ENCODE peak calls at places on chromosomes 5 and 9, in nine cellular contexts. One of them, this sample, is unnamed.

GRCh38 chr5:72599519-72600400 is 92.5 kb upstream of the ZNF366 start:
- DNase-seq in NCI-H774: no peak
- DNase-seq in NCI-H1930: no peak
- DNase-seq in GM04504: no peak
- DNase-seq in fibroblast of the conjunctiva: no peak
- DNase-seq in GM12865: no peak
- DNase-seq in RWPE2: no peak
- DNase-seq in cardiac fibroblast: peak
- DNase-seq in AG09309: no peak
- DNase-seq in this sample: peak

GRCh38 chr5:6291961-6292360 is 86.4 kb downstream of the MED10 start:
- DNase-seq in NCI-H774: no peak
- DNase-seq in NCI-H1930: peak
- DNase-seq in GM04504: peak
- DNase-seq in fibroblast of the conjunctiva: no peak
- DNase-seq in GM12865: peak
- DNase-seq in RWPE2: no peak
- DNase-seq in cardiac fibroblast: peak
- DNase-seq in AG09309: no peak
- DNase-seq in this sample: no peak

GRCh38 chr9:97740848-97741821 is 44.0 kb upstream of the XPA start:
- DNase-seq in NCI-H774: peak
- DNase-seq in NCI-H1930: peak
- DNase-seq in GM04504: no peak
- DNase-seq in fibroblast of the conjunctiva: no peak
- DNase-seq in GM12865: peak
- DNase-seq in RWPE2: peak
- DNase-seq in cardiac fibroblast: peak
- DNase-seq in AG09309: no peak
- DNase-seq in this sample: peak

GRCh38 chr9:136187197-136187596 is 17.7 kb downstream of the LHX3 start:
- DNase-seq in NCI-H774: no peak
- DNase-seq in NCI-H1930: no peak
- DNase-seq in GM04504: no peak
- DNase-seq in fibroblast of the conjunctiva: no peak
- DNase-seq in GM12865: no peak
- DNase-seq in RWPE2: no peak
- DNase-seq in cardiac fibroblast: no peak
- DNase-seq in AG09309: no peak
- DNase-seq in this sample: no peak

GRCh38 chr9:86700601-86701000 is 246.7 kb downstream of the GAS1 start:
- DNase-seq in NCI-H774: no peak
- DNase-seq in NCI-H1930: no peak
- DNase-seq in GM04504: no peak
- DNase-seq in fibroblast of the conjunctiva: peak
- DNase-seq in GM12865: no peak
- DNase-seq in RWPE2: no peak
- DNase-seq in cardiac fibroblast: no peak
- DNase-seq in AG09309: no peak
- DNase-seq in this sample: peak

GRCh38 chr9:93305497-93306020 is 121.6 kb downstream of the WNK2 start:
- DNase-seq in NCI-H774: no peak
- DNase-seq in NCI-H1930: no peak
- DNase-seq in GM04504: no peak
- DNase-seq in fibroblast of the conjunctiva: no peak
- DNase-seq in GM12865: no peak
- DNase-seq in RWPE2: no peak
- DNase-seq in cardiac fibroblast: no peak
- DNase-seq in AG09309: no peak
- DNase-seq in this sample: no peak

GRCh38 chr9:77707696-77708095 is 59.6 kb upstream of the GNA14 start:
- DNase-seq in NCI-H774: no peak
- DNase-seq in NCI-H1930: no peak
- DNase-seq in GM04504: peak
- DNase-seq in fibroblast of the conjunctiva: peak
- DNase-seq in GM12865: no peak
- DNase-seq in RWPE2: peak
- DNase-seq in cardiac fibroblast: peak
- DNase-seq in AG09309: peak
- DNase-seq in this sample: peak

GRCh38 chr9:113548221-113549041 is 84.9 kb downstream of the RGS3 start:
- DNase-seq in NCI-H774: no peak
- DNase-seq in NCI-H1930: no peak
- DNase-seq in GM04504: no peak
- DNase-seq in fibroblast of the conjunctiva: no peak
- DNase-seq in GM12865: peak
- DNase-seq in RWPE2: peak
- DNase-seq in cardiac fibroblast: peak
- DNase-seq in AG09309: no peak
- DNase-seq in this sample: peak

GRCh38 chr9:80507611-80508010 is 935.8 kb downstream of the TLE4 start:
- DNase-seq in NCI-H774: peak
- DNase-seq in NCI-H1930: no peak
- DNase-seq in GM04504: no peak
- DNase-seq in fibroblast of the conjunctiva: no peak
- DNase-seq in GM12865: no peak
- DNase-seq in RWPE2: no peak
- DNase-seq in cardiac fibroblast: no peak
- DNase-seq in AG09309: no peak
- DNase-seq in this sample: no peak

GRCh38 chr9:124261787-124262595 is 4.2 kb downstream of the NEK6 start:
- DNase-seq in NCI-H774: no peak
- DNase-seq in NCI-H1930: no peak
- DNase-seq in GM04504: no peak
- DNase-seq in fibroblast of the conjunctiva: no peak
- DNase-seq in GM12865: no peak
- DNase-seq in RWPE2: no peak
- DNase-seq in cardiac fibroblast: no peak
- DNase-seq in AG09309: no peak
- DNase-seq in this sample: no peak

GRCh38 chr9:21670374-21670773 is 132.1 kb upstream of the MTAP start:
- DNase-seq in NCI-H774: no peak
- DNase-seq in NCI-H1930: no peak
- DNase-seq in GM04504: no peak
- DNase-seq in fibroblast of the conjunctiva: no peak
- DNase-seq in GM12865: no peak
- DNase-seq in RWPE2: no peak
- DNase-seq in cardiac fibroblast: no peak
- DNase-seq in AG09309: no peak
- DNase-seq in this sample: no peak